ENCODE peak calls at places on chromosomes 3 and 15, in eight cellular contexts. H, J, I, W, A, T, F and C are unnamed samples.
A peak's percentile ranks its signal among the peaks of the same experiment; 100 is the strongest.

GRCh38 chr3:150237490-150237889 is 170.6 kb upstream of the TSC22D2 start:
- DNase-seq in J (no peak), A (no peak), F (peak; percentile 73), T (no peak), I (peak; percentile 91), H (no peak), W (no peak), C (no peak)

GRCh38 chr3:40875581-40875980 is 323.7 kb upstream of the CTNNB1 start:
- DNase-seq in T (no peak), I (no peak), F (no peak), H (no peak), J (no peak), A (no peak), W (no peak), C (no peak)

GRCh38 chr3:63862804-63863149 is 828 bp downstream of the THOC7 start:
- DNase-seq in T (no peak), I (no peak), W (no peak), H (no peak), J (no peak), A (no peak), F (no peak), C (no peak)

GRCh38 chr3:53109822-53110771 is 20.1 kb downstream of the RFT1 start:
- DNase-seq in T (peak; percentile 20), W (peak; percentile 41), J (no peak), F (peak; percentile 74), H (peak; percentile 53), A (no peak), I (peak; percentile 86), C (no peak)

GRCh38 chr3:52434491-52435115 is 10.3 kb downstream of the SEMA3G start:
- DNase-seq in W (no peak), J (no peak), T (no peak), F (no peak), I (peak; percentile 10), H (no peak), A (no peak), C (no peak)

GRCh38 chr3:58628823-58629562 is 37.6 kb downstream of the FAM3D start:
- DNase-seq in J (peak; percentile 66), I (peak; percentile 28), W (no peak), H (peak; percentile 72), T (no peak), A (no peak), F (peak; percentile 97), C (no peak)

GRCh38 chr3:138374573-138375134 is 26.3 kb downstream of the MRAS start:
- DNase-seq in T (peak; percentile 26), H (no peak), W (no peak), I (no peak), F (no peak), J (no peak), A (no peak), C (no peak)

GRCh38 chr3:20739814-20740213 is 553.8 kb upstream of the SGO1 start:
- DNase-seq in I (no peak), J (no peak), T (peak; percentile 6), H (no peak), A (no peak), F (no peak), W (no peak), C (no peak)

GRCh38 chr3:178389258-178389657 is 147.0 kb upstream of the KCNMB2 start:
- DNase-seq in W (no peak), F (no peak), H (no peak), A (no peak), I (no peak), T (no peak), J (no peak), C (no peak)

GRCh38 chr3:12815078-12815477 is 18.6 kb downstream of the CAND2 start:
- DNase-seq in A (no peak), J (no peak), H (no peak), F (no peak), I (no peak), T (no peak), W (no peak), C (no peak)

GRCh38 chr3:50652709-50653108 is 22.0 kb upstream of the DOCK3 start:
- DNase-seq in I (no peak), H (peak; percentile 47), F (peak; percentile 8), T (peak; percentile 46), J (no peak), W (peak; percentile 16), A (peak; percentile 29), C (peak; percentile 34)

GRCh38 chr3:155745795-155746550 is 1.1 kb upstream of the PLCH1 start:
- DNase-seq in I (peak; percentile 31), H (peak; percentile 53), W (peak; percentile 68), T (peak; percentile 48), J (no peak), A (no peak), F (no peak), C (no peak)

GRCh38 chr3:147816770-147817169 is 407.6 kb downstream of the ZIC1 start:
- DNase-seq in H (peak; percentile 84), T (no peak), F (no peak), W (no peak), I (peak; percentile 52), J (peak; percentile 42), A (no peak), C (no peak)

GRCh38 chr3:154730221-154730620 is 300.2 kb upstream of the GPR149 start:
- DNase-seq in I (no peak), W (no peak), H (no peak), F (no peak), T (no peak), J (no peak), A (no peak), C (no peak)

GRCh38 chr3:44198265-44198956 is 43.3 kb upstream of the TOPAZ1 start:
- DNase-seq in T (peak; percentile 88), H (peak; percentile 73), I (peak; percentile 69), F (peak; percentile 67), W (peak; percentile 51), A (peak; percentile 53), J (peak; percentile 47), C (peak; percentile 44)

GRCh38 chr3:16182183-16182582 is 7.7 kb downstream of the GALNT15 start:
- DNase-seq in W (no peak), I (no peak), J (no peak), T (no peak), H (no peak), A (no peak), F (peak; percentile 79), C (no peak)

GRCh38 chr3:42115223-42115622 is 24.1 kb downstream of the TRAK1 start:
- DNase-seq in W (no peak), H (no peak), T (no peak), I (no peak), J (no peak), A (no peak), F (no peak), C (no peak)

GRCh38 chr3:42118762-42119361 is 27.7 kb downstream of the TRAK1 start:
- DNase-seq in F (peak; percentile 49), J (no peak), W (peak; percentile 72), A (no peak), H (no peak), T (peak; percentile 52), I (no peak), C (no peak)

GRCh38 chr3:42115946-42116345 is 24.8 kb downstream of the TRAK1 start:
- DNase-seq in T (no peak), W (no peak), J (no peak), A (no peak), I (no peak), H (no peak), F (no peak), C (no peak)

GRCh38 chr3:42116466-42116865 is 25.3 kb downstream of the TRAK1 start:
- DNase-seq in J (no peak), I (no peak), T (no peak), W (no peak), F (peak; percentile 32), A (no peak), H (no peak), C (no peak)

GRCh38 chr3:42117175-42118008 is 26.2 kb downstream of the TRAK1 start:
- DNase-seq in H (no peak), W (peak; percentile 28), J (no peak), I (peak; percentile 43), T (peak; percentile 33), A (no peak), F (peak; percentile 75), C (no peak)
- H3K4me3 ChIP-seq in H (no peak overlapping the region), W (no peak overlapping the region), J (no peak overlapping the region), I (no peak overlapping the region), T (no peak overlapping the region), A (no peak overlapping the region), F (no peak overlapping the region), C (no peak overlapping the region)

DNA sequence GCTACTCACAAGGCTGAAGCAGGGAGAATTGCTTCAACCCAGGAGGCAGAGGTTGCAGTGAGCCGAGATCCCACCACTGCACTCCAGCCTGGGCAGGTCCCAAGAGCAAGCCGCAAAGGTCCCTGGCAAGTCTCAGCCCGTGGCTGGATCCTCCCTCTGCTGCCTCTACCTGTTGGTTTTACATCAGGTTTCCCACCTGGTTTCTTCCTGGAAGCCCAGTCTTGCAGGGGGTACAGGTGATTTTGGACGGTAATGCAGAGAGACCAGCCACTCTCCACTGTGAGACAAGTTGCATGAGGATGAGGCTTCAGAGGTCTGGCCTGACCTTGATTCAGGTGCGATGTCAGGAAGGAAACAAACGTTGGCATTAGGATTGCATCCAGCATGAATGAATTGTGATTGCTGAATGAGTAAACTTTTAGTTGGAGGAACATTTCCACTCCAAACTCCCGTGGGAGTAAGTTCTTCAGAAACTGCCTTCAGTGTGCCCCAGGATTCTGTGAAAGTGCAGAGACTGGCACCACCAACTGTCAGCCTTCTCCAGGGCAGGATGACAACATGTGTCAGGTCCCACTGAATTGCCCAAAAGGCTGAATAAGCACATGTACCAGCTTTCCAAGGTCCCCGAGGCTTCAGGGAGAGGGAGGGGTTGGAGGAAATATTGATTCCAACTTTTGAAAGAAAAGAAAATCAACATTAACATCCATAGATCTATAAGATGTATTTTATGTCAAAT is 189.4 kb downstream of the TJP1 start:
- DNase-seq in J (no peak), A (no peak), T (no peak), F (no peak), H (no peak), I (no peak), W (no peak), C (no peak)
- H3K9me3 ChIP-seq in J (no peaks in the 10 kb centered on the region), A (no peaks in the 10 kb centered on the region), T (no peaks in the 10 kb centered on the region), F (no peaks in the 10 kb centered on the region), H (no peaks in the 10 kb centered on the region), I (no peaks in the 10 kb centered on the region), W (no peaks in the 10 kb centered on the region), C (no peaks in the 10 kb centered on the region)

GRCh38 chr3:197700095-197700494 is 36.6 kb downstream of the RUBCN start:
- DNase-seq in J (no peak), A (no peak), I (no peak), H (no peak), T (no peak), W (no peak), F (peak; percentile 76), C (no peak)
- H3K27ac ChIP-seq in J (no peak overlapping the region), A (no peak overlapping the region), I (no peak overlapping the region), H (no peak overlapping the region), T (no peak overlapping the region), W (no peak overlapping the region), F (peak overlapping the region; percentile 50), C (no peak overlapping the region)

DNA sequence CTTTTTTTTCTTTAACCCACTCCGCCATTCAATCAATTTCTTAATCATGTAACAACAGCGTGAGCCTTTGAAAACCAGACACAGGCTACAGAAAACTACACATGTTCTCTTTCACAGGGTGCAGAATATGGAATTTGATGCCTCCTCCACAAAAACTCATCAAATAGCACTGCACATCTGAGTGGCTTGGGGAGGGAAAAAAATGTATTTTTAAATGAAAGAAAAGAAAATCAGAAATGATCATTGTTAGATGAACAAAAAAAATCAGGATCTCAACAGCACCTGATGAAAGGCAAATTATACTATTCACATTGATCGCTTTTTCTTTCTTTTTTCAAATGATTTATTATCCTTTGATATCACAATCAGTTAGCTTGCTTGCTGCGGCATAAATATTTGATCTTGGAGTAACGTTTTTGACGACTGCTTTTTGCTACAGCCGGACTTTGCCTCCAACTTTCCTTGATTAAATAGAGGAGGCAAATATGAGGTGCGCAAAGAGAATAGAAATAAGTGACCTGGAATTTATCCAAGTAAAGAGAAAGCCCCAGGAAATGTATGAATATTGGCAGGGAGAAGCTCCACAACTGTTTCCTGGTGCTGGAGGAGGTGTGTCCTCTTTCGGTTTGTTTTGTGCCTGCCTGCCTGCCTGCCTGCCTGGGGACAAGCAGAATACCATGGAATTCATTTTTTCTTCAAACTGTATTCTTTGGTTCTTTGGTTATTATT is 63.1 kb downstream of the EDEM1 start:
- DNase-seq in W (no peak), A (no peak), F (no peak), J (no peak), H (peak; percentile 38), I (no peak), T (no peak), C (no peak)
- H3K4me3 ChIP-seq in W (peak overlapping the region; percentile 29), A (no peak overlapping the region), F (peak overlapping the region; percentile 51), J (no peak overlapping the region), H (peak overlapping the region; percentile 22), I (no peak overlapping the region), T (no peak overlapping the region), C (no peak overlapping the region)